ENCODE peak calls at places on chromosomes 16 and 17, in nine cellular contexts. Q, Z, D, N, G, O, I, W and B are unnamed samples.

GRCh38 chr17:50861822-50862528 is 4.2 kb downstream of the TOB1 start:
- DNase-seq in Z (no peak), Q (no peak), G (no peak), D (no peak), W (no peak), N (no peak), O (no peak), I (no peak), B (no peak)

GRCh38 chr17:48261297-48261880 is 153.8 kb downstream of the SNX11 start:
- DNase-seq in O (no peak), I (no peak), N (peak; percentile 29), Z (no peak), W (peak; percentile 59), Q (peak; percentile 30), G (no peak), D (no peak), B (no peak)

GRCh38 chr17:17621254-17621653 is 29.7 kb upstream of the PEMT start:
- DNase-seq in N (no peak), G (no peak), O (no peak), Z (no peak), Q (no peak), I (no peak), D (no peak), W (no peak), B (no peak)

GRCh38 chr17:74037320-74037719 is 166.2 kb upstream of the RPL38 start:
- DNase-seq in W (no peak), O (no peak), Z (no peak), D (no peak), N (no peak), G (no peak), I (peak; percentile 33), Q (peak; percentile 18), B (no peak)

GRCh38 chr16:80346160-80346632 is 194.6 kb upstream of the DYNLRB2 start:
- DNase-seq in G (no peak), Z (no peak), O (no peak), I (no peak), D (no peak), N (no peak), Q (no peak), W (no peak), B (no peak)

GRCh38 chr16:82694239-82694874 is 67.6 kb downstream of the CDH13 start:
- DNase-seq in Z (no peak), O (no peak), N (no peak), D (no peak), G (no peak), I (peak; percentile 57), Q (no peak), W (no peak), B (no peak)

GRCh38 chr17:82095777-82096708 is 2.0 kb downstream of the FASN start:
- DNase-seq in Q (no peak), N (no peak), Z (no peak), O (no peak), W (no peak), G (no peak), I (peak; percentile 25), D (no peak), B (no peak)

GRCh38 chr17:12995106-12995895 is 22.5 kb downstream of the ELAC2 start:
- DNase-seq in Z (peak; percentile 2), O (no peak), N (no peak), W (no peak), I (no peak), G (no peak), Q (no peak), D (no peak), B (no peak)

GRCh38 chr16:29807426-29808218 is 1.3 kb downstream of the MAZ start:
- DNase-seq in W (peak; percentile 94), I (peak; percentile 92), G (peak; percentile 89), Z (peak; percentile 96), O (peak; percentile 91), D (peak; percentile 94), N (peak; percentile 94), Q (peak; percentile 93), B (no peak)

GRCh38 chr16:63945805-63946204 is 1176.1 kb downstream of the CDH11 start:
- DNase-seq in O (no peak), W (no peak), Z (no peak), G (no peak), Q (no peak), I (no peak), D (no peak), N (no peak), B (no peak)

GRCh38 chr17:77126519-77126918 is 14.2 kb upstream of the SEC14L1 start:
- DNase-seq in N (no peak), G (peak; percentile 83), Z (no peak), O (peak; percentile 95), I (peak; percentile 91), Q (peak; percentile 44), W (peak; percentile 57), D (no peak), B (no peak)

GRCh38 chr17:975321-975982 is 4.1 kb downstream of the NXN start:
- DNase-seq in Q (no peak), O (no peak), G (no peak), W (no peak), I (no peak), N (no peak), Z (no peak), D (no peak), B (no peak)
- H3K4me3 ChIP-seq in Q (no peak overlapping the region), O (no peak overlapping the region), G (no peak overlapping the region), W (no peak overlapping the region), I (no peak overlapping the region), N (no peak overlapping the region), Z (no peak overlapping the region), D (no peak overlapping the region), B (no peak overlapping the region)

DNA sequence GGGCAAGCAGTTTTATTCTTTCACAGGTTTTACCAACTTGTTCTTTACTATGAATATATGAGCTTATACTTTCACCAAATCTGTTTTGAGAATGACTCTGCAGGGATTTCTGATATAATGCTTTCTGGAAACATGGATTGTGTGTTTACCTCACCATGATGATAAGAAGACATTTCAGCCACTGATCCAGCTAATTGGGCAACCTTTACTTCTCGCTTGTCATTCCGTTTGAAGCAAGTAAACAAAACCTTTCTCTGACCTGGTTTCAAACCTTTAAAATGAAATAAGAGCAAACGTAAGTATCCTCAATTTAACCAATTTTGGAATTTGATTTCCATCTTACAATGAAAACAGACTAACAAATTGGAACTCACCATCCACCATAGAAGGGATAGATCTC is 13.7 kb downstream of the TOP2A start:
- DNase-seq in O (no peak), Z (no peak), G (no peak), W (no peak), I (no peak), N (no peak), Q (no peak), D (no peak), B (no peak)
- H3K36me3 ChIP-seq in O (no peaks in the 10 kb centered on the region), Z (no peaks in the 10 kb centered on the region), G (no peaks in the 10 kb centered on the region), W (no peaks in the 10 kb centered on the region), I (peaks cover 77% of the 10 kb centered on the region), N (no peaks in the 10 kb centered on the region), Q (no peaks in the 10 kb centered on the region), D (no peaks in the 10 kb centered on the region), B (peaks cover 2% of the 10 kb centered on the region)

GRCh38 chr17:67273900-67274299 is 28.9 kb upstream of the HELZ start:
- DNase-seq in I (no peak), Q (no peak), Z (no peak), W (no peak), N (no peak), D (no peak), G (no peak), O (no peak), B (no peak)

GRCh38 chr17:67270411-67270810 is 25.4 kb upstream of the HELZ start:
- DNase-seq in N (no peak), G (no peak), O (no peak), Q (no peak), Z (no peak), D (no peak), I (no peak), W (no peak), B (no peak)

GRCh38 chr17:67276075-67276474 is 31.1 kb upstream of the HELZ start:
- DNase-seq in W (no peak), Q (no peak), G (no peak), O (no peak), Z (no peak), D (no peak), I (no peak), N (no peak), B (no peak)

GRCh38 chr17:67274466-67274865 is 29.5 kb upstream of the HELZ start:
- DNase-seq in Q (no peak), N (no peak), O (no peak), W (no peak), D (no peak), Z (no peak), G (no peak), I (no peak), B (no peak)

GRCh38 chr17:67272312-67273050 is 27.5 kb upstream of the HELZ start:
- DNase-seq in Z (no peak), N (no peak), I (no peak), O (no peak), G (no peak), W (no peak), D (no peak), Q (no peak), B (no peak)
- TF ChIP-seq CTCF in Z (no peak), N (no peak), I (peak; percentile 62), O (no peak), G (no peak), W (peak; percentile 9), D (no peak), Q (no peak), B (peak; percentile 25)

GRCh38 chr16:383326-384020 is 1.7 kb upstream of the PGAP6 start:
- DNase-seq in N (no peak), O (peak; percentile 86), W (peak; percentile 93), I (peak; percentile 72), Z (peak; percentile 64), D (peak; percentile 81), G (peak; percentile 81), Q (peak; percentile 82), B (peak; percentile 32)
- H3K4me3 ChIP-seq in N (peak overlapping the region; percentile 89), O (no peak overlapping the region), W (peak overlapping the region; percentile 99), I (peak overlapping the region; percentile 78), Z (peak overlapping the region; percentile 96), D (peak overlapping the region; percentile 77), G (peak overlapping the region; percentile 87), Q (peak overlapping the region; percentile 99), B (no peak overlapping the region)